ENCODE peak calls at places on chromosomes 5 and 9, in ten cellular contexts. O is fibroblast of mammary gland, C is HTR-8/SVneo, L is NCI-H2081, F is HuH-7.5, K is fibroblast of the aortic adventitia, U is cardiac muscle cell, P is Calu3, D is Daoy, A is AG04450. B is an unnamed sample.
A peak's percentile ranks its signal among the peaks of the same experiment; 100 is the strongest.

GRCh38 chr5:176787676-176788075 is 22.7 kb upstream of the UNC5A start:
- DNase-seq in P (no peak), A (no peak), D (no peak), U (no peak), L (no peak), F (no peak), K (no peak), O (no peak), C (no peak), B (no peak)

GRCh38 chr5:88671808-88672499 is 211.0 kb downstream of the MEF2C start:
- DNase-seq in F (no peak), O (no peak), L (peak; percentile 58), A (no peak), D (no peak), K (no peak), P (no peak), U (no peak), C (no peak), B (no peak)

GRCh38 chr5:143564417-143564816 is 160.9 kb upstream of the NR3C1 start:
- DNase-seq in F (no peak), U (no peak), O (no peak), D (no peak), C (no peak), K (no peak), L (no peak), A (no peak), P (no peak), B (no peak)

GRCh38 chr5:9540791-9541190 is 5.1 kb downstream of the SEMA5A start:
- DNase-seq in K (peak; percentile 64), U (no peak), L (no peak), A (no peak), C (no peak), O (no peak), P (no peak), D (no peak), F (no peak), B (no peak)

GRCh38 chr9:123686131-123686848 is 243.6 kb downstream of the DENND1A start:
- DNase-seq in O (peak; percentile 51), A (no peak), D (peak; percentile 76), L (peak; percentile 41), K (peak; percentile 30), F (no peak), P (peak; percentile 14), U (peak; percentile 59), C (no peak), B (no peak)

GRCh38 chr9:81665514-81665838 is 23.9 kb downstream of the TLE1 start:
- DNase-seq in P (no peak), U (no peak), L (peak; percentile 36), K (no peak), O (no peak), F (no peak), A (no peak), D (no peak), C (no peak), B (no peak)

GRCh38 chr5:55711531-55712022 is 547 bp downstream of the SLC38A9 start:
- DNase-seq in D (no peak), F (no peak), C (no peak), L (no peak), A (no peak), U (no peak), P (no peak), K (no peak), O (no peak), B (no peak)

GRCh38 chr9:113570749-113571711 is 107.5 kb downstream of the RGS3 start:
- DNase-seq in A (no peak), U (no peak), O (no peak), K (peak; percentile 48), C (no peak), L (no peak), D (no peak), P (no peak), F (no peak), B (peak; percentile 13)

GRCh38 chr9:37732952-37733351 is 20.7 kb upstream of the TRMT10B start:
- DNase-seq in K (no peak), C (no peak), P (no peak), L (no peak), D (no peak), A (no peak), U (no peak), O (no peak), F (no peak), B (no peak)

GRCh38 chr9:109251080-109251775 is 69.6 kb downstream of the EPB41L4B start:
- DNase-seq in L (peak; percentile 99), C (no peak), P (peak; percentile 5), A (no peak), D (peak; percentile 93), F (peak; percentile 37), O (no peak), K (peak; percentile 29), U (no peak), B (peak; percentile 59)

GRCh38 chr5:177314376-177315342 is 3.0 kb upstream of the MXD3 start:
- DNase-seq in K (no peak), P (no peak), C (no peak), A (no peak), U (no peak), F (no peak), O (no peak), L (no peak), D (no peak), B (no peak)

GRCh38 chr5:4017076-4017803 is 421.6 kb downstream of the IRX1 start:
- DNase-seq in U (no peak), L (no peak), F (no peak), K (no peak), D (no peak), P (no peak), C (no peak), A (no peak), O (no peak), B (no peak)

GRCh38 chr5:151682751-151683331 is 3.9 kb downstream of the SPARC start:
- DNase-seq in K (peak; percentile 63), A (no peak), C (no peak), L (no peak), U (peak; percentile 49), O (peak; percentile 70), F (no peak), P (no peak), D (no peak), B (no peak)

GRCh38 chr9:114252394-114252793 is 70.5 kb upstream of the ORM1 start:
- DNase-seq in C (no peak), K (no peak), A (no peak), O (no peak), L (no peak), F (no peak), D (no peak), U (no peak), P (no peak), B (no peak)

GRCh38 chr9:10052181-10052580 is 560.6 kb downstream of the PTPRD start:
- DNase-seq in O (no peak), U (no peak), L (no peak), C (no peak), A (no peak), P (no peak), F (no peak), K (no peak), D (no peak), B (no peak)

GRCh38 chr5:154159343-154159742 is 31.2 kb upstream of the GALNT10 start:
- DNase-seq in D (peak; percentile 30), F (no peak), A (no peak), K (peak; percentile 38), C (no peak), O (peak; percentile 60), P (no peak), L (no peak), U (no peak), B (no peak)

GRCh38 chr5:98425626-98426025 is 347.8 kb upstream of the RGMB start:
- DNase-seq in U (no peak), L (no peak), D (no peak), P (no peak), O (no peak), A (no peak), C (no peak), K (no peak), F (no peak), B (no peak)

GRCh38 chr5:54883374-54884194 is 101.8 kb downstream of the ESM1 start:
- DNase-seq in L (no peak), A (no peak), D (peak; percentile 76), O (peak; percentile 40), U (peak; percentile 80), P (peak; percentile 59), C (peak; percentile 45), F (peak; percentile 63), K (peak; percentile 49), B (no peak)

GRCh38 chr5:134226441-134227192 is 744 bp upstream of the PPP2CA start:
- DNase-seq in U (no peak), O (no peak), L (peak; percentile 77), P (no peak), D (no peak), F (peak; percentile 27), C (no peak), K (peak; percentile 38), A (no peak), B (no peak)

GRCh38 chr9:88106492-88106891 is 31.8 kb downstream of the SPATA31C2 start:
- DNase-seq in O (peak; percentile 44), D (peak; percentile 35), A (no peak), K (peak; percentile 64), F (no peak), L (no peak), P (peak; percentile 31), U (no peak), C (peak; percentile 10), B (no peak)

GRCh38 chr9:89923961-89924504 is 319.2 kb downstream of the GADD45G start:
- DNase-seq in F (peak; percentile 37), C (no peak), P (no peak), L (no peak), K (no peak), O (peak; percentile 21), A (no peak), U (no peak), D (peak; percentile 21), B (peak; percentile 85)

GRCh38 chr5:33641722-33642505 is 201.1 kb downstream of the TARS1 start:
- DNase-seq in P (no peak), U (no peak), O (no peak), D (peak; percentile 54), K (peak; percentile 61), A (no peak), F (no peak), L (no peak), C (no peak), B (no peak)

GRCh38 chr5:139140631-139141071 is 57.5 kb downstream of the SIL1 start:
- DNase-seq in A (no peak), U (no peak), L (no peak), P (no peak), C (no peak), K (peak; percentile 67), O (peak; percentile 45), D (no peak), F (no peak), B (no peak)

GRCh38 chr5:142827934-142828576 is 57.9 kb downstream of the ARHGAP26 start:
- DNase-seq in O (peak; percentile 59), K (no peak), D (no peak), A (no peak), U (no peak), L (no peak), C (no peak), F (no peak), P (no peak), B (no peak)

GRCh38 chr5:101678494-101679193 is 617.4 kb downstream of the SLCO4C1 start:
- DNase-seq in U (peak; percentile 71), D (peak; percentile 4), A (peak; percentile 26), L (peak; percentile 61), P (peak; percentile 87), F (peak; percentile 7), K (peak; percentile 61), C (peak; percentile 42), O (peak; percentile 61), B (peak; percentile 21)

GRCh38 chr5:68884893-68885292 is 208.9 kb upstream of the SLC30A5 start:
- DNase-seq in A (no peak), L (no peak), C (peak; percentile 9), D (no peak), U (no peak), O (peak; percentile 17), K (no peak), F (no peak), P (no peak), B (no peak)

GRCh38 chr9:117485176-117485575 is 70.3 kb upstream of the ASTN2 start:
- DNase-seq in U (no peak), C (no peak), P (no peak), L (no peak), D (no peak), O (no peak), A (no peak), F (no peak), K (no peak), B (no peak)

GRCh38 chr5:77180167-77181081 is 30.1 kb upstream of the PDE8B start:
- DNase-seq in U (peak; percentile 28), D (peak; percentile 8), C (no peak), O (no peak), L (peak; percentile 38), A (no peak), K (no peak), F (no peak), P (peak; percentile 60), B (no peak)

B was measured in right lobe of liver.